ENCODE peak calls at places on chromosomes 12 and 14, in six cellular contexts. S is IMR-90, D is adrenal gland, U is hepatocyte, Y is ovary, G is heart right ventricle. L is an unnamed sample. For H3K4me1, the result is how much of the 10 kb centered on the place peaks cover.

GRCh38 chr12:52119398-52120254 is 40.1 kb downstream of the SMIM41 start:
- DNase-seq in S (no peak), D (no peak), U (peak), Y (no peak), G (no peak), L (peak)

GRCh38 chr12:101793401-101793800 is 37.4 kb downstream of the GNPTAB start:
- DNase-seq in S (peak), D (no peak), U (no peak), Y (no peak), G (no peak), L (no peak)

GRCh38 chr12:29782821-29783772 is 645 bp downstream of the TMTC1 start:
- DNase-seq in S (peak), D (peak), U (peak), Y (peak), G (peak), L (no peak)

GRCh38 chr14:92472860-92473259 is 40.7 kb upstream of the RIN3 start:
- DNase-seq in S (no peak), D (no peak), U (no peak), Y (no peak), G (no peak), L (no peak)

GRCh38 chr14:52325126-52325525 is 11.0 kb downstream of the PTGER2 start:
- DNase-seq in S (peak), D (no peak), U (no peak), Y (no peak), G (no peak), L (peak)

GRCh38 chr12:53287741-53288216 is 7.6 kb upstream of the PFDN5 start:
- DNase-seq in S (peak), D (peak), U (peak), Y (peak), G (peak), L (peak)

GRCh38 chr14:78758333-78758732 is 588.2 kb downstream of the NRXN3 start:
- DNase-seq in S (peak), D (no peak), U (peak), Y (no peak), G (no peak), L (peak)

GRCh38 chr14:49868720-49869114 is 16.1 kb upstream of the NEMF start:
- DNase-seq in S (no peak), D (no peak), U (no peak), Y (no peak), G (no peak), L (no peak)

GRCh38 chr12:6730169-6730568 is 6.3 kb downstream of the COPS7A start:
- DNase-seq in S (no peak), D (no peak), U (no peak), Y (no peak), G (no peak), L (no peak)

DNA sequence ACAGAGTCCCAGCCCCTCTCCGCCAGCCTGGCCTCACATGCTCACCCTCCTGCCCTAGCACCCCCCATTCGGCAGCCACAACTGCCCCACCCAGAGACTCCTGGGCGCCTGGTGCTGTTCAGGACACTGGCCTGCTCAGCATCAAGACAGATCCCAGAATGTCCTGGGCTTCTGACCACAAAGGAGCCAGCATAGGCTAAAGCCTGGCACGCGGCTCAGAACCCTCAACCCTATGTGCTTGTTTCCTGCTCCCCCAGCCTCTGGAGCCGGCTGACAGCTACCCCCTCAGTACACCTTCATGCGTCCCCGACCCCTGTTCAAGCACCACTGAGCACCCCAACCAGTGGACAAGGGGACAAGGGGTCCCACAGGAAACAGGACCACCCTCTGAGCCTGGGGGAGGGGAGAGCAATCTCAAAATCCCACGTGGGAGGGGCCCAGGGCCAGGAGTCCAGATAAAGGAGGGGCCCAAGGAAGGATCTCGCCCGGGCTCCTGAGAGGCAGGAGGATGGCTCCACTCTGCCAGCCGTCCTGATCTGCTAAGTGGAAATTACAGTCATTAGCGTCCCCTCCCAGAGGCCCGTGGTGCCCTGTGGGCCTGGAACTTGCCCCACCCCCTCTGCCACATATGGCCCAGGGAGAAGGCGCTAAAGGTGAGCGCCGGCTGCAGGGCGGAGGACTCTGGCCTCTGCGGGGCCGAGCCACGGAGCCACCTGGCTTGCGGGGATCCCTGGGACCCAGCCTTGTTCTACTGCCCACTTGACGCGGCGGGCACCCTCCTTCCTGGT is 27.1 kb upstream of the GPR132 start:
- DNase-seq in S (no peak), D (no peak), U (peak), Y (peak), G (no peak), L (peak)
- H3K27ac ChIP-seq in S (peak), D (peak), U (peak), Y (peak), G (peak), L (peak)

DNA sequence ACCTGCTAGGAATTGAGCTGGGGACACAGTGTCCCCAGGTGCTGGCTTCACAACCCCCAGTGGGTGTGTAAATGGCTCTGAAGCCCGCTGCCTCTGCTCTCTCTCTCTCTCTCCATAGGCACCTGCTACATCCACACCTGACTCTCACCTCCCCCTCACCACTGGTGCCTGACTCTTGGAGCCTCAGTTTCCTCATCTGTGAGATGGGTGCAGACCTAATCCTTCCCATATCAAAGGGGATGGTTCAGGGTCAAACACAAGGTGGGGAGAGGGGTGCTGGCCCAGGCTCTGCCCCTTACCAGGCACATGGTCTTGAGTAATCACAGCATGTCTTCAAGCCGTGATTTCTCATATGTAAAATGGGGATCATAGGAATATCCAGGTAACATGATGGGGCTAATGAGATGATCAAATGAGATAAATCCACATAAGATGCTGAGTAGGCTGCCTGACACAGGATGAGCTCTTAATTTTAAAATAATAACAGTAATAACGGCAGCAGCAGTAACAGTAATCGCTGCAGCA is 37.6 kb downstream of the TESC start:
- DNase-seq in S (no peak), D (no peak), U (no peak), Y (no peak), G (no peak), L (no peak)
- H3K4me1 ChIP-seq in S (under half), D (under half), U (under half), Y (under half), G (under half), L (under half)

DNA sequence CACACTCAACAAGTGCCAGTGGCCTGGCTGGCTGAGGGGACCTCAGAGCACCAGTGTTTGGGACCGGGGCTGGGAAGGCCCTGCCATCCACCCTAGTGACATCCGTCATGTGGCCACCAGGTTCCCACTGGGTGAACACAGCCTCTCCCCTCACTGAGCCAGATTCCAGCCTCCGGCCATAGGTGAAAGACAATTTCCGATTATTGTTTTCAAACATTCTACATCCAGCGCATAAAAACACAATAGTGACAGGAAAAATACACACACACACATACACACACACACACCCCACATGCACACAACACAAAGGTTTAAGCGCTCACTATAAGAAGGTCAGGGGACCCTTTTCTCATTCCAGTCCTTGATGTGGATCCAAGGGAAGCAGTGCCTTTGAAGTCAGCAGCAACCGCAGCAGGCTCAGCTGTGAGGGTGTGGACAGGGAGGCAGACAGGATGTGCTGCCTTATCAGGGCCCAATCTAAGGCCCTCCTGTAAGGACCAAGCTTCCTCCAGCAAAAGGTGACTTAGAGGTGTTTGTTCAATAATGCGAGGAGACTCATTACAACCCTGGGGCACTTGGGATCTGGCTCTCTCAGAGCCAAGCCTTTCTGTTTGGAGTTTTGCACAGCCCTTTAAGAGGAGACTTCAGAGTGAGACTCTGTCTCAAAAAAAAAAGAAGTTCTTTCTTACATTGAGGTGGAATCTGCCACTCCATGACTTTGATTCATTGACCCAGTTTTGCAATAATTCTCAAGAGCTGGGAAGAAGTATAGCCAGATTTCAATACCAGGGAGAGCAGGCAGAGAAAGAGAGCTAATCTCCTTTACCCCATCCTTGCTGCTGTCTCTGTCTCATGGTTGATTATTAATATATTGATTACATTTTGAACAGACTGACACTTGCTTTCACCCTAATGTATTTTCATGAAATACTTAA is 227.8 kb downstream of the ZFP36L1 start:
- DNase-seq in S (no peak), D (no peak), U (no peak), Y (peak), G (no peak), L (no peak)
- H3K27ac ChIP-seq in S (no peak), D (peak), U (peak), Y (peak), G (peak), L (no peak)

DNA sequence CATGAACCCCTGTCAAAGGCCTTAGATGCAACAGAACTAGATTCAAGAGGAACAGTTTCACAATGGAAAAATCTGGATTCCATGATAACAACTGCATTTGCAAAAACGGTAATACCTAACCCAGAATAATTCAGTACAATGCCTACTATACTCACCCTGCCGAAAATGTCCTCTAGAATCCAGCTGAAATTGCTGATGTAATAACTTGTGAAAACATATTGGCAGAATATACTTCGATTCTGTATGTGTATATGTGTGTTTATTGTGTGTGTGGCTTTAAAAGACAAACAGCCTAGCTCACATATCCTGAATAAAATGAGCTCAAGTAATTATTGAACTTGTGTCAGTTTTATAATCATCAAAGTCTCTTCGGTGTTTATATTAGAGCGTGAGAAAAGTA is 46.0 kb downstream of the PHLDA1 start:
- DNase-seq in S (no peak), D (no peak), U (no peak), Y (no peak), G (no peak), L (no peak)
- H3K4me1 ChIP-seq in S (under half), D (under half), U (under half), Y (under half), G (under half), L (under half)

DNA sequence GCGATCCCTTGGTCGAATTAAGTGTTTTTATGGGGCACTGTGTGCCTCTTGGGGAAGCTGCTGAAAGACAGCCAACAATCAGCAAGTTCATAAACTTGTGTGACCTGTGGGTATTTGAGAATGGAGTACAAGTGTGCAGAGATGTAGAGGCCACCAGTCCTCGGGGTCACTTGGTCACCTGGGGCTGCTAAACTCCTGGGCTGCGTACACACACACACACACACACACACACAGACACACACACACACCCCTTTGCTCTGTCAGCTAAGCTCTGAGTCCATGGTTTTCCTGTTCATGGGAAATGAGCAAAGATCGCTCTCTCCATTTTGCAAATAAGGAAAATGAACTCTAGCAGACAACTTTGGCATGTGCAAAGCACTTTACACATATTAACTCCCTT is 24.5 kb downstream of the DYRK4 start:
- DNase-seq in S (no peak), D (no peak), U (no peak), Y (no peak), G (no peak), L (no peak)
- H3K27ac ChIP-seq in S (no peak), D (no peak), U (no peak), Y (no peak), G (no peak), L (no peak)

DNA sequence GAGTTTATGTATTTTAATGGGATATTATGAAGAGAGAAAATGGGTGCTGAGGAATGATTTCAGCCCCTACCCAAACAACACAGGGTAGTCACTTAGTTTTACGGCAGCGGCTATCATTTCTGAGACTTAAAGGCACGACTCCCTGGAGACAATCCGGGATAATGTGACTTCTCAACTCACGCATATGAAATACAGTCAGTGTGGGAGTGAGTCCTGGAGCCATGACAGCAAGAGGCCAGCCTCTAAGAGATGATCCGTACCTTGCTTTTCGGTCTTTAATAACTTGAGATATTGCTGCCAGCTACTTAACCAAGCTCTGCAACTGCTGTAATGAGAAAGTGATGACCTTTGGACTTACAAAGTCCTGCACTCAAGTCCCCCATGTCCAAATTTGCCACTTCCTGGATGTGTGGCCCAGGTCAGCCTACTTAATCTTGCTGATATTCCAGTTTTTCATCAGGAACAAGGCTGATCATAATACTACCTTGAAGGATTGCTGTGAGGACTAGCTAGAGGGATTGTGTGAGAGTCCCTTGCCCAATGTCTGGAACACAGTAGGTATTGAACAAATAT is 33.8 kb upstream of the DUSP6 start:
- DNase-seq in S (no peak), D (no peak), U (peak), Y (no peak), G (no peak), L (peak)
- H3K4me1 ChIP-seq in S (under half), D (under half), U (under half), Y (under half), G (under half), L (under half)

L was measured in small intestine.